ENCODE peak calls at places on chromosomes 2 and 18, in four cellular contexts. One of them, this sample, is unnamed.

GRCh38 chr2:191857406-191857805 is 10.5 kb upstream of the CAVIN2 start:
- DNase-seq in K562: no peak
- DNase-seq in GM12878: no peak
- DNase-seq in HepG2: no peak
- DNase-seq in this sample: no peak

GRCh38 chr18:11183621-11184020 is 34.3 kb upstream of the PIEZO2 start:
- DNase-seq in K562: no peak
- DNase-seq in GM12878: no peak
- DNase-seq in HepG2: no peak
- DNase-seq in this sample: no peak

GRCh38 chr2:68435605-68436004 is 31.5 kb downstream of the FBXO48 start:
- DNase-seq in K562: no peak
- DNase-seq in GM12878: no peak
- DNase-seq in HepG2: no peak
- DNase-seq in this sample: no peak

GRCh38 chr18:50240083-50240563 is 26.2 kb downstream of the CFAP53 start:
- DNase-seq in K562: no peak
- DNase-seq in GM12878: no peak
- DNase-seq in HepG2: no peak
- DNase-seq in this sample: no peak

GRCh38 chr18:35949903-35950627 is 22.4 kb upstream of the RMP24 start:
- DNase-seq in K562: peak
- DNase-seq in GM12878: no peak
- DNase-seq in HepG2: peak
- DNase-seq in this sample: peak

GRCh38 chr2:55482186-55482945 is 37.2 kb upstream of the CFAP36 start:
- DNase-seq in K562: no peak
- DNase-seq in GM12878: no peak
- DNase-seq in HepG2: no peak
- DNase-seq in this sample: peak

GRCh38 chr2:88159955-88160415 is 10.2 kb upstream of the THNSL2 start:
- DNase-seq in K562: peak
- DNase-seq in GM12878: peak
- DNase-seq in HepG2: peak
- DNase-seq in this sample: peak

GRCh38 chr18:22332590-22332989 is 85.1 kb downstream of the CTAGE1 start:
- DNase-seq in K562: peak
- DNase-seq in GM12878: no peak
- DNase-seq in HepG2: peak
- DNase-seq in this sample: no peak

GRCh38 chr2:127611076-127611925 is 34.7 kb upstream of the GPR17 start:
- DNase-seq in K562: no peak
- DNase-seq in GM12878: no peak
- DNase-seq in HepG2: no peak
- DNase-seq in this sample: no peak

GRCh38 chr2:196268538-196269338 is 97.4 kb upstream of the STK17B start:
- DNase-seq in K562: no peak
- DNase-seq in GM12878: no peak
- DNase-seq in HepG2: peak
- DNase-seq in this sample: no peak

GRCh38 chr2:157628282-157628531 is 457 bp downstream of the ACVR1C start:
- DNase-seq in K562: no peak
- DNase-seq in GM12878: no peak
- DNase-seq in HepG2: no peak
- DNase-seq in this sample: no peak

GRCh38 chr2:38601463-38602135 is 1.1 kb downstream of the HNRNPLL start:
- DNase-seq in K562: no peak
- DNase-seq in GM12878: no peak
- DNase-seq in HepG2: peak
- DNase-seq in this sample: peak

GRCh38 chr2:60957643-60958042 is 59.9 kb upstream of the PEX13 start:
- DNase-seq in K562: no peak
- DNase-seq in GM12878: no peak
- DNase-seq in HepG2: no peak
- DNase-seq in this sample: no peak

GRCh38 chr2:241907171-241907570 is 37.6 kb downstream of the RTP5 start:
- DNase-seq in K562: no peak
- DNase-seq in GM12878: no peak
- DNase-seq in HepG2: no peak
- DNase-seq in this sample: no peak

GRCh38 chr2:535222-535621 is 142.0 kb downstream of the TMEM18 start:
- DNase-seq in K562: no peak
- DNase-seq in GM12878: no peak
- DNase-seq in HepG2: no peak
- DNase-seq in this sample: no peak

GRCh38 chr2:71603851-71604708 is 150.7 kb downstream of the DYSF start:
- DNase-seq in K562: no peak
- DNase-seq in GM12878: no peak
- DNase-seq in HepG2: no peak
- DNase-seq in this sample: no peak

GRCh38 chr18:22132258-22132657 is 37.1 kb upstream of the GATA6 start:
- DNase-seq in K562: no peak
- DNase-seq in GM12878: no peak
- DNase-seq in HepG2: no peak
- DNase-seq in this sample: no peak

GRCh38 chr18:58400337-58400885 is 228.5 kb downstream of the ALPK2 start:
- DNase-seq in K562: no peak
- DNase-seq in GM12878: no peak
- DNase-seq in HepG2: no peak
- DNase-seq in this sample: no peak

GRCh38 chr2:9002637-9003365 is 683 bp downstream of the MBOAT2 start:
- DNase-seq in K562: no peak
- DNase-seq in GM12878: no peak
- DNase-seq in HepG2: no peak
- DNase-seq in this sample: peak

GRCh38 chr18:60722742-60723141 is 350.2 kb upstream of the MC4R start:
- DNase-seq in K562: no peak
- DNase-seq in GM12878: no peak
- DNase-seq in HepG2: no peak
- DNase-seq in this sample: no peak

GRCh38 chr18:2135309-2135708 is 436.0 kb downstream of the METTL4 start:
- DNase-seq in K562: no peak
- DNase-seq in GM12878: no peak
- DNase-seq in HepG2: no peak
- DNase-seq in this sample: no peak

GRCh38 chr2:176122266-176122632 is 270 bp upstream of the HOXD9 start:
- DNase-seq in K562: no peak
- DNase-seq in GM12878: no peak
- DNase-seq in HepG2: no peak
- DNase-seq in this sample: peak

GRCh38 chr2:30664761-30665358 is 142.4 kb downstream of the CAPN13 start:
- DNase-seq in K562: peak
- DNase-seq in GM12878: no peak
- DNase-seq in HepG2: peak
- DNase-seq in this sample: no peak

GRCh38 chr18:26482567-26482966 is 65.8 kb downstream of the KCTD1 start:
- DNase-seq in K562: no peak
- DNase-seq in GM12878: no peak
- DNase-seq in HepG2: no peak
- DNase-seq in this sample: no peak

DNA sequence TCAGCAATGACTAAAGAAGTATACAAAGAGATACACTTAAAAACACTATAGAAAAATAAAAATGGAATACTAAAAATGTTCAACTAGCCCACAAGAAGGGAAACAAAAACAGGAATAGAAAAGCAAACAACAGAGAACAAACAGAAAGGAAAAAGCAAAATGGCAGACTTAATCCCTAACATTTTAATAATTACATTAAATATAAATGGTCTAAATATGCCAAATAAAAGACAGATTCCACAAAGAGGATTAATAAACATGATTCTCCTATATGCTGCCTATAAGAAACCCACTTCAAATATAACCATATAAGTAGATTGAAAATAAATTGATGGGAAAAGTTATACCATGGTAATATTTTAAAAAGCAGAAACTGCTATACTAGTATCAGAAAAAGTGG is 83.5 kb upstream of the GPR45 start:
- DNase-seq in K562: no peak
- DNase-seq in GM12878: no peak
- DNase-seq in HepG2: no peak
- DNase-seq in this sample: no peak
- TF ChIP-seq SIN3A in K562: no peak
- TF ChIP-seq SIN3A in GM12878: no peak
- TF ChIP-seq SIN3A in HepG2: no peak
- TF ChIP-seq SIN3A in this sample: no peak

GRCh38 chr2:168796090-168796577 is 6.3 kb upstream of the NOSTRIN start:
- DNase-seq in K562: peak
- DNase-seq in GM12878: no peak
- DNase-seq in HepG2: no peak
- DNase-seq in this sample: no peak

GRCh38 chr2:168798888-168799410 is 3.5 kb upstream of the NOSTRIN start:
- DNase-seq in K562: peak
- DNase-seq in GM12878: no peak
- DNase-seq in HepG2: no peak
- DNase-seq in this sample: no peak

GRCh38 chr2:168797286-168797655 is 5.2 kb upstream of the NOSTRIN start:
- DNase-seq in K562: peak
- DNase-seq in GM12878: no peak
- DNase-seq in HepG2: no peak
- DNase-seq in this sample: no peak

GRCh38 chr2:168796583-168797285 is 5.7 kb upstream of the NOSTRIN start:
- DNase-seq in K562: peak
- DNase-seq in GM12878: no peak
- DNase-seq in HepG2: no peak
- DNase-seq in this sample: no peak

GRCh38 chr2:168798076-168798887 is 4.2 kb upstream of the NOSTRIN start:
- DNase-seq in K562: peak
- DNase-seq in GM12878: no peak
- DNase-seq in HepG2: no peak
- DNase-seq in this sample: no peak
- TF ChIP-seq SMC3 in K562: no peak
- TF ChIP-seq SMC3 in GM12878: no peak
- TF ChIP-seq SMC3 in HepG2: no peak
- TF ChIP-seq SMC3 in this sample: no peak

GRCh38 chr2:220961461-220961860 is 610.6 kb downstream of the EPHA4 start:
- DNase-seq in K562: no peak
- DNase-seq in GM12878: no peak
- DNase-seq in HepG2: no peak
- DNase-seq in this sample: no peak
- TF ChIP-seq SIN3A in K562: no peak
- TF ChIP-seq SIN3A in GM12878: no peak
- TF ChIP-seq SIN3A in HepG2: no peak
- TF ChIP-seq SIN3A in this sample: no peak

GRCh38 chr2:237732070-237732469 is 66.5 kb upstream of the RBM44 start:
- DNase-seq in K562: no peak
- DNase-seq in GM12878: no peak
- DNase-seq in HepG2: peak
- DNase-seq in this sample: no peak

GRCh38 chr2:237734905-237735623 is 63.5 kb upstream of the RBM44 start:
- DNase-seq in K562: no peak
- DNase-seq in GM12878: no peak
- DNase-seq in HepG2: no peak
- DNase-seq in this sample: no peak

GRCh38 chr2:237735762-237736161 is 62.8 kb upstream of the RBM44 start:
- DNase-seq in K562: no peak
- DNase-seq in GM12878: no peak
- DNase-seq in HepG2: no peak
- DNase-seq in this sample: no peak

GRCh38 chr2:237732790-237733349 is 65.7 kb upstream of the RBM44 start:
- DNase-seq in K562: no peak
- DNase-seq in GM12878: no peak
- DNase-seq in HepG2: no peak
- DNase-seq in this sample: peak

DNA sequence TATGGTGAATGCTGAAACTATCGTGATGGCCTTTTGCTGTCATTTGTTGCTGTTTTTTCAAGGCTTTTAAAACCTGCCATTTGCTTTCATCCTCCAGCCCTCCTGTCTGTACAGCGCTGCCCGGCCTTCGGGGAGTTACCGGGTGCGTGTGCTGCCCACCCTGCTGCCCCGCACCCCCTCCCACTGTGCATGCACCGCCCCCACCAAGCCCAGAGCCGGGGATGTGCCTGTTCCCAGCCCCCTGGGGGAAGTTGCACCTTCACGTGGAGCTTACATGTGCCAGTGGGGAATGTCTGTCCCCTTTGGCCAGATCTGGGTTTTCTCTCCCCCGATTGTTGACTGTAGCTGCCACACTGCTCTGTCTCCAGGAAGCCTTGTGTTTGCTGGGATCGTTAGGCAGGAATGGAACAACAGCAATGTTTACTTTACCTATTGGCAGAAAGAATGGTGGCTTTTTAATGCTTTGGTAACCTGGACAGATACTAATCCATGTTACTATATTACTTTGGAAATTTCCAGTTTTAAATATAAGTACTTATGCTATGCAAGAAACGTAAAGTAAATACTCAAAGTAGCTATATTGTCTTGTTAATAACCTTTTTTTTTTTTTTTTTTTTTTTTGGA is 64.8 kb upstream of the RBM44 start:
- DNase-seq in K562: no peak
- DNase-seq in GM12878: no peak
- DNase-seq in HepG2: peak
- DNase-seq in this sample: peak
- TF ChIP-seq SMC3 in K562: no peak
- TF ChIP-seq SMC3 in GM12878: no peak
- TF ChIP-seq SMC3 in HepG2: peak
- TF ChIP-seq SMC3 in this sample: no peak

GRCh38 chr18:38956068-38956467 is 1390.5 kb upstream of the CELF4 start:
- DNase-seq in K562: no peak
- DNase-seq in GM12878: no peak
- DNase-seq in HepG2: no peak
- DNase-seq in this sample: no peak

GRCh38 chr18:38948436-38948835 is 1382.8 kb upstream of the CELF4 start:
- DNase-seq in K562: no peak
- DNase-seq in GM12878: no peak
- DNase-seq in HepG2: no peak
- DNase-seq in this sample: no peak

GRCh38 chr18:38951633-38952032 is 1386.0 kb upstream of the CELF4 start:
- DNase-seq in K562: no peak
- DNase-seq in GM12878: no peak
- DNase-seq in HepG2: no peak
- DNase-seq in this sample: no peak
- TF ChIP-seq SIN3A in K562: no peak
- TF ChIP-seq SIN3A in GM12878: no peak
- TF ChIP-seq SIN3A in HepG2: no peak
- TF ChIP-seq SIN3A in this sample: no peak

DNA sequence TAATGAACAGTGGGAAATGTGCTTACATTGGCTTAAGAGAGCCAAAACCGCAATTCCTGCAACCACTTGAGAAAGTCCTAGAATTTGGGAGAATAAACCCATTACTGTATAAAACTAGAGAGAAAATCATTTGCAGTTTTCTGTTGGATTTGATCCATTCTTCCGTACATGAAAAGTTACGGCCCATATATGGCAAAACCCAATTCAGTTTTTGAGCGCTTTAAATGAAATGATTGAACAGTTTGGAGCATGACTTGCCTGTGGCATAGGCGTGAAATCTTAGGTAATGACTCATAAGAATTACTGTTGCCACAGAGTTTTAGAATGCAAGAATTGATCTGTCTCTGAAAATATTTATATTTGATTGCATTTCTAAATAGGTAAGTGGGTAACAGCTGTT is 52.0 kb downstream of the PHLPP1 start:
- DNase-seq in K562: no peak
- DNase-seq in GM12878: no peak
- DNase-seq in HepG2: no peak
- DNase-seq in this sample: no peak
- TF ChIP-seq SMC3 in K562: no peak
- TF ChIP-seq SMC3 in GM12878: no peak
- TF ChIP-seq SMC3 in HepG2: no peak
- TF ChIP-seq SMC3 in this sample: no peak

This sample was measured in SK-N-SH.